ENCODE peak calls at places on chromosomes 7 and 10, in ten cellular contexts. One of them, this sample, is unnamed.

GRCh38 chr10:112960151-112960681 is 10.2 kb downstream of the TCF7L2 start:
- DNase-seq in endothelial cell: no peak
- DNase-seq in SW 1271: no peak
- DNase-seq in H9: no peak
- DNase-seq in choroid plexus epithelial cell: peak
- DNase-seq in fibroblast of villous mesenchyme: peak
- DNase-seq in activated T-helper 1 cell treated with Interleukin-2 at 50 U/mL for 16 hours: no peak
- DNase-seq in sciatic nerve: no peak
- DNase-seq in CD4-positive, alpha-beta T cell: no peak
- DNase-seq in GDM1: no peak
- DNase-seq in this sample: no peak

GRCh38 chr7:80879849-80880248 is 39.0 kb downstream of the SEMA3C start:
- DNase-seq in endothelial cell: no peak
- DNase-seq in SW 1271: no peak
- DNase-seq in H9: no peak
- DNase-seq in choroid plexus epithelial cell: peak
- DNase-seq in fibroblast of villous mesenchyme: no peak
- DNase-seq in activated T-helper 1 cell treated with Interleukin-2 at 50 U/mL for 16 hours: no peak
- DNase-seq in sciatic nerve: no peak
- DNase-seq in CD4-positive, alpha-beta T cell: no peak
- DNase-seq in GDM1: no peak
- DNase-seq in this sample: no peak

GRCh38 chr7:926061-927030 is 28.1 kb downstream of the ADAP1 start:
- DNase-seq in endothelial cell: no peak
- DNase-seq in SW 1271: no peak
- DNase-seq in H9: no peak
- DNase-seq in choroid plexus epithelial cell: no peak
- DNase-seq in fibroblast of villous mesenchyme: no peak
- DNase-seq in activated T-helper 1 cell treated with Interleukin-2 at 50 U/mL for 16 hours: no peak
- DNase-seq in sciatic nerve: peak
- DNase-seq in CD4-positive, alpha-beta T cell: no peak
- DNase-seq in GDM1: no peak
- DNase-seq in this sample: peak

GRCh38 chr10:114698271-114699185 is 40.5 kb upstream of the ABLIM1 start:
- DNase-seq in endothelial cell: no peak
- DNase-seq in SW 1271: no peak
- DNase-seq in H9: no peak
- DNase-seq in choroid plexus epithelial cell: no peak
- DNase-seq in fibroblast of villous mesenchyme: no peak
- DNase-seq in activated T-helper 1 cell treated with Interleukin-2 at 50 U/mL for 16 hours: no peak
- DNase-seq in sciatic nerve: no peak
- DNase-seq in CD4-positive, alpha-beta T cell: no peak
- DNase-seq in GDM1: no peak
- DNase-seq in this sample: no peak

GRCh38 chr7:36084485-36085091 is 68.5 kb upstream of the EEPD1 start:
- DNase-seq in endothelial cell: peak
- DNase-seq in SW 1271: no peak
- DNase-seq in H9: peak
- DNase-seq in choroid plexus epithelial cell: peak
- DNase-seq in fibroblast of villous mesenchyme: peak
- DNase-seq in activated T-helper 1 cell treated with Interleukin-2 at 50 U/mL for 16 hours: no peak
- DNase-seq in sciatic nerve: no peak
- DNase-seq in CD4-positive, alpha-beta T cell: no peak
- DNase-seq in GDM1: no peak
- DNase-seq in this sample: peak

GRCh38 chr7:131365876-131366275 is 38.2 kb downstream of the MKLN1 start:
- DNase-seq in endothelial cell: no peak
- DNase-seq in SW 1271: no peak
- DNase-seq in H9: no peak
- DNase-seq in choroid plexus epithelial cell: peak
- DNase-seq in fibroblast of villous mesenchyme: peak
- DNase-seq in activated T-helper 1 cell treated with Interleukin-2 at 50 U/mL for 16 hours: no peak
- DNase-seq in sciatic nerve: no peak
- DNase-seq in CD4-positive, alpha-beta T cell: no peak
- DNase-seq in GDM1: no peak
- DNase-seq in this sample: no peak

GRCh38 chr10:130398090-130398994 is 262.2 kb downstream of the GLRX3 start:
- DNase-seq in endothelial cell: no peak
- DNase-seq in SW 1271: no peak
- DNase-seq in H9: peak
- DNase-seq in choroid plexus epithelial cell: no peak
- DNase-seq in fibroblast of villous mesenchyme: no peak
- DNase-seq in activated T-helper 1 cell treated with Interleukin-2 at 50 U/mL for 16 hours: no peak
- DNase-seq in sciatic nerve: peak
- DNase-seq in CD4-positive, alpha-beta T cell: no peak
- DNase-seq in GDM1: no peak
- DNase-seq in this sample: no peak

GRCh38 chr7:824664-825063 is 7.6 kb upstream of the SUN1 start:
- DNase-seq in endothelial cell: no peak
- DNase-seq in SW 1271: no peak
- DNase-seq in H9: no peak
- DNase-seq in choroid plexus epithelial cell: no peak
- DNase-seq in fibroblast of villous mesenchyme: no peak
- DNase-seq in activated T-helper 1 cell treated with Interleukin-2 at 50 U/mL for 16 hours: no peak
- DNase-seq in sciatic nerve: no peak
- DNase-seq in CD4-positive, alpha-beta T cell: no peak
- DNase-seq in GDM1: no peak
- DNase-seq in this sample: no peak

GRCh38 chr10:79111846-79112614 is 43.3 kb downstream of the ZMIZ1 start:
- DNase-seq in endothelial cell: no peak
- DNase-seq in SW 1271: no peak
- DNase-seq in H9: no peak
- DNase-seq in choroid plexus epithelial cell: no peak
- DNase-seq in fibroblast of villous mesenchyme: no peak
- DNase-seq in activated T-helper 1 cell treated with Interleukin-2 at 50 U/mL for 16 hours: no peak
- DNase-seq in sciatic nerve: no peak
- DNase-seq in CD4-positive, alpha-beta T cell: no peak
- DNase-seq in GDM1: no peak
- DNase-seq in this sample: no peak

GRCh38 chr10:113958631-113959382 is 84.9 kb upstream of the ADRB1 start:
- DNase-seq in endothelial cell: no peak
- DNase-seq in SW 1271: no peak
- DNase-seq in H9: no peak
- DNase-seq in choroid plexus epithelial cell: peak
- DNase-seq in fibroblast of villous mesenchyme: peak
- DNase-seq in activated T-helper 1 cell treated with Interleukin-2 at 50 U/mL for 16 hours: no peak
- DNase-seq in sciatic nerve: no peak
- DNase-seq in CD4-positive, alpha-beta T cell: no peak
- DNase-seq in GDM1: no peak
- DNase-seq in this sample: peak

GRCh38 chr7:19752045-19752444 is 21.4 kb downstream of the TMEM196 start:
- DNase-seq in endothelial cell: no peak
- DNase-seq in SW 1271: no peak
- DNase-seq in H9: no peak
- DNase-seq in choroid plexus epithelial cell: no peak
- DNase-seq in fibroblast of villous mesenchyme: no peak
- DNase-seq in activated T-helper 1 cell treated with Interleukin-2 at 50 U/mL for 16 hours: no peak
- DNase-seq in sciatic nerve: no peak
- DNase-seq in CD4-positive, alpha-beta T cell: no peak
- DNase-seq in GDM1: no peak
- DNase-seq in this sample: no peak

GRCh38 chr10:1173091-1173490 is 116.9 kb downstream of the WDR37 start:
- DNase-seq in endothelial cell: no peak
- DNase-seq in SW 1271: no peak
- DNase-seq in H9: no peak
- DNase-seq in choroid plexus epithelial cell: no peak
- DNase-seq in fibroblast of villous mesenchyme: no peak
- DNase-seq in activated T-helper 1 cell treated with Interleukin-2 at 50 U/mL for 16 hours: no peak
- DNase-seq in sciatic nerve: peak
- DNase-seq in CD4-positive, alpha-beta T cell: no peak
- DNase-seq in GDM1: no peak
- DNase-seq in this sample: no peak

GRCh38 chr7:75617634-75618234 is 121.0 kb downstream of the HIP1 start:
- DNase-seq in endothelial cell: no peak
- DNase-seq in SW 1271: no peak
- DNase-seq in H9: no peak
- DNase-seq in choroid plexus epithelial cell: peak
- DNase-seq in fibroblast of villous mesenchyme: peak
- DNase-seq in activated T-helper 1 cell treated with Interleukin-2 at 50 U/mL for 16 hours: peak
- DNase-seq in sciatic nerve: peak
- DNase-seq in CD4-positive, alpha-beta T cell: no peak
- DNase-seq in GDM1: peak
- DNase-seq in this sample: no peak

GRCh38 chr10:87674963-87675362 is 15.3 kb downstream of the PAPSS2 start:
- DNase-seq in endothelial cell: no peak
- DNase-seq in SW 1271: no peak
- DNase-seq in H9: no peak
- DNase-seq in choroid plexus epithelial cell: peak
- DNase-seq in fibroblast of villous mesenchyme: peak
- DNase-seq in activated T-helper 1 cell treated with Interleukin-2 at 50 U/mL for 16 hours: no peak
- DNase-seq in sciatic nerve: no peak
- DNase-seq in CD4-positive, alpha-beta T cell: no peak
- DNase-seq in GDM1: no peak
- DNase-seq in this sample: no peak

GRCh38 chr7:50146692-50147091 is 53.6 kb upstream of the ZPBP start:
- DNase-seq in endothelial cell: no peak
- DNase-seq in SW 1271: no peak
- DNase-seq in H9: no peak
- DNase-seq in choroid plexus epithelial cell: no peak
- DNase-seq in fibroblast of villous mesenchyme: no peak
- DNase-seq in activated T-helper 1 cell treated with Interleukin-2 at 50 U/mL for 16 hours: no peak
- DNase-seq in sciatic nerve: no peak
- DNase-seq in CD4-positive, alpha-beta T cell: no peak
- DNase-seq in GDM1: no peak
- DNase-seq in this sample: no peak

GRCh38 chr10:104868231-104868630 is 227.1 kb downstream of the SORCS3 start:
- DNase-seq in endothelial cell: no peak
- DNase-seq in SW 1271: no peak
- DNase-seq in H9: no peak
- DNase-seq in choroid plexus epithelial cell: no peak
- DNase-seq in fibroblast of villous mesenchyme: no peak
- DNase-seq in activated T-helper 1 cell treated with Interleukin-2 at 50 U/mL for 16 hours: no peak
- DNase-seq in sciatic nerve: no peak
- DNase-seq in CD4-positive, alpha-beta T cell: no peak
- DNase-seq in GDM1: no peak
- DNase-seq in this sample: no peak

GRCh38 chr10:113108180-113108835 is 158.3 kb downstream of the TCF7L2 start:
- DNase-seq in endothelial cell: peak
- DNase-seq in SW 1271: no peak
- DNase-seq in H9: peak
- DNase-seq in choroid plexus epithelial cell: no peak
- DNase-seq in fibroblast of villous mesenchyme: no peak
- DNase-seq in activated T-helper 1 cell treated with Interleukin-2 at 50 U/mL for 16 hours: no peak
- DNase-seq in sciatic nerve: no peak
- DNase-seq in CD4-positive, alpha-beta T cell: no peak
- DNase-seq in GDM1: no peak
- DNase-seq in this sample: no peak

GRCh38 chr7:152643979-152644559 is 31.9 kb downstream of the XRCC2 start:
- DNase-seq in endothelial cell: peak
- DNase-seq in SW 1271: no peak
- DNase-seq in H9: no peak
- DNase-seq in choroid plexus epithelial cell: no peak
- DNase-seq in fibroblast of villous mesenchyme: no peak
- DNase-seq in activated T-helper 1 cell treated with Interleukin-2 at 50 U/mL for 16 hours: no peak
- DNase-seq in sciatic nerve: no peak
- DNase-seq in CD4-positive, alpha-beta T cell: no peak
- DNase-seq in GDM1: no peak
- DNase-seq in this sample: no peak

GRCh38 chr7:39949980-39950472 is at the start of gene CDK13:
- DNase-seq in endothelial cell: peak
- DNase-seq in SW 1271: peak
- DNase-seq in H9: peak
- DNase-seq in choroid plexus epithelial cell: peak
- DNase-seq in fibroblast of villous mesenchyme: peak
- DNase-seq in activated T-helper 1 cell treated with Interleukin-2 at 50 U/mL for 16 hours: peak
- DNase-seq in sciatic nerve: peak
- DNase-seq in CD4-positive, alpha-beta T cell: peak
- DNase-seq in GDM1: peak
- DNase-seq in this sample: peak

GRCh38 chr10:43354879-43355380 is 16.5 kb upstream of the FXYD4 start:
- DNase-seq in endothelial cell: no peak
- DNase-seq in SW 1271: no peak
- DNase-seq in H9: no peak
- DNase-seq in choroid plexus epithelial cell: no peak
- DNase-seq in fibroblast of villous mesenchyme: no peak
- DNase-seq in activated T-helper 1 cell treated with Interleukin-2 at 50 U/mL for 16 hours: no peak
- DNase-seq in sciatic nerve: no peak
- DNase-seq in CD4-positive, alpha-beta T cell: no peak
- DNase-seq in GDM1: no peak
- DNase-seq in this sample: no peak

GRCh38 chr10:95837783-95838182 is 70.0 kb upstream of the CC2D2B start:
- DNase-seq in endothelial cell: no peak
- DNase-seq in SW 1271: no peak
- DNase-seq in H9: no peak
- DNase-seq in choroid plexus epithelial cell: no peak
- DNase-seq in fibroblast of villous mesenchyme: no peak
- DNase-seq in activated T-helper 1 cell treated with Interleukin-2 at 50 U/mL for 16 hours: no peak
- DNase-seq in sciatic nerve: no peak
- DNase-seq in CD4-positive, alpha-beta T cell: no peak
- DNase-seq in GDM1: peak
- DNase-seq in this sample: no peak

GRCh38 chr7:159188011-159188410 is 43.3 kb upstream of the VIPR2 start:
- DNase-seq in endothelial cell: no peak
- DNase-seq in SW 1271: no peak
- DNase-seq in H9: no peak
- DNase-seq in choroid plexus epithelial cell: no peak
- DNase-seq in fibroblast of villous mesenchyme: no peak
- DNase-seq in activated T-helper 1 cell treated with Interleukin-2 at 50 U/mL for 16 hours: no peak
- DNase-seq in sciatic nerve: no peak
- DNase-seq in CD4-positive, alpha-beta T cell: no peak
- DNase-seq in GDM1: no peak
- DNase-seq in this sample: no peak

GRCh38 chr10:102865620-102866019 is 3.6 kb upstream of the AS3MT start:
- DNase-seq in endothelial cell: no peak
- DNase-seq in SW 1271: no peak
- DNase-seq in H9: no peak
- DNase-seq in choroid plexus epithelial cell: no peak
- DNase-seq in fibroblast of villous mesenchyme: no peak
- DNase-seq in activated T-helper 1 cell treated with Interleukin-2 at 50 U/mL for 16 hours: no peak
- DNase-seq in sciatic nerve: no peak
- DNase-seq in CD4-positive, alpha-beta T cell: no peak
- DNase-seq in GDM1: no peak
- DNase-seq in this sample: no peak

GRCh38 chr7:127107601-127108007 is 145.1 kb downstream of the GRM8 start:
- DNase-seq in endothelial cell: peak
- DNase-seq in SW 1271: no peak
- DNase-seq in H9: peak
- DNase-seq in choroid plexus epithelial cell: peak
- DNase-seq in fibroblast of villous mesenchyme: peak
- DNase-seq in activated T-helper 1 cell treated with Interleukin-2 at 50 U/mL for 16 hours: no peak
- DNase-seq in sciatic nerve: no peak
- DNase-seq in CD4-positive, alpha-beta T cell: no peak
- DNase-seq in GDM1: peak
- DNase-seq in this sample: peak

GRCh38 chr10:47277352-47278151 is 22.4 kb upstream of the GDF10 start:
- DNase-seq in endothelial cell: no peak
- DNase-seq in SW 1271: no peak
- DNase-seq in H9: no peak
- DNase-seq in choroid plexus epithelial cell: no peak
- DNase-seq in fibroblast of villous mesenchyme: no peak
- DNase-seq in activated T-helper 1 cell treated with Interleukin-2 at 50 U/mL for 16 hours: peak
- DNase-seq in sciatic nerve: no peak
- DNase-seq in CD4-positive, alpha-beta T cell: peak
- DNase-seq in GDM1: peak
- DNase-seq in this sample: no peak

GRCh38 chr10:132304756-132305509 is 2.8 kb downstream of the STK32C start:
- DNase-seq in endothelial cell: no peak
- DNase-seq in SW 1271: no peak
- DNase-seq in H9: no peak
- DNase-seq in choroid plexus epithelial cell: no peak
- DNase-seq in fibroblast of villous mesenchyme: no peak
- DNase-seq in activated T-helper 1 cell treated with Interleukin-2 at 50 U/mL for 16 hours: no peak
- DNase-seq in sciatic nerve: peak
- DNase-seq in CD4-positive, alpha-beta T cell: no peak
- DNase-seq in GDM1: no peak
- DNase-seq in this sample: no peak

GRCh38 chr7:145978769-145979168 is 137.8 kb upstream of the CNTNAP2 start:
- DNase-seq in endothelial cell: no peak
- DNase-seq in SW 1271: no peak
- DNase-seq in H9: no peak
- DNase-seq in choroid plexus epithelial cell: no peak
- DNase-seq in fibroblast of villous mesenchyme: no peak
- DNase-seq in activated T-helper 1 cell treated with Interleukin-2 at 50 U/mL for 16 hours: no peak
- DNase-seq in sciatic nerve: no peak
- DNase-seq in CD4-positive, alpha-beta T cell: no peak
- DNase-seq in GDM1: no peak
- DNase-seq in this sample: peak

GRCh38 chr10:52316005-52316404 is 1.9 kb downstream of the DKK1 start:
- DNase-seq in endothelial cell: no peak
- DNase-seq in SW 1271: no peak
- DNase-seq in H9: no peak
- DNase-seq in choroid plexus epithelial cell: no peak
- DNase-seq in fibroblast of villous mesenchyme: peak
- DNase-seq in activated T-helper 1 cell treated with Interleukin-2 at 50 U/mL for 16 hours: no peak
- DNase-seq in sciatic nerve: no peak
- DNase-seq in CD4-positive, alpha-beta T cell: no peak
- DNase-seq in GDM1: no peak
- DNase-seq in this sample: no peak

This sample was measured in hepatocyte.